ENCODE peak calls at places on chromosomes 6 and 20, in nine cellular contexts. T is lower lobe of right lung, R is K562, O is left lung, Q is heart right ventricle, A is cardiac muscle cell, H is neural progenitor cell, Y is thyroid gland, J is heart left ventricle. P is an unnamed sample. For H3K4me1, the result is how much of the 10 kb centered on the place peaks cover.

GRCh38 chr20:32474967-32475819 is 109.9 kb downstream of the NOL4L start:
- DNase-seq in T (peak), R (peak), O (peak), Q (peak), A (peak), H (peak), Y (peak), J (peak), P (no peak)

GRCh38 chr20:37946946-37947345 is 44.0 kb downstream of the VSTM2L start:
- DNase-seq in T (no peak), R (no peak), O (no peak), Q (no peak), A (no peak), H (no peak), Y (no peak), J (no peak), P (no peak)

GRCh38 chr6:52544325-52545022 is 32.4 kb downstream of the TRAM2 start:
- DNase-seq in T (no peak), R (no peak), O (no peak), Q (no peak), A (no peak), H (no peak), Y (no peak), J (no peak), P (no peak)

GRCh38 chr20:33561981-33562601 is 72.2 kb downstream of the CBFA2T2 start:
- DNase-seq in T (no peak), R (no peak), O (peak), Q (peak), A (peak), H (peak), Y (peak), J (peak), P (peak)

GRCh38 chr20:50193851-50194830 is 3.5 kb downstream of the CEBPB start:
- DNase-seq in T (peak), R (no peak), O (no peak), Q (no peak), A (peak), H (peak), Y (peak), J (no peak), P (no peak)

GRCh38 chr6:32369678-32370077 is 2.0 kb downstream of the TSBP1 start:
- DNase-seq in T (no peak), R (no peak), O (no peak), Q (no peak), A (peak), H (no peak), Y (no peak), J (no peak), P (peak)

GRCh38 chr6:23656257-23656731 is 469.7 kb upstream of the NRSN1 start:
- DNase-seq in T (no peak), R (no peak), O (no peak), Q (no peak), A (no peak), H (peak), Y (no peak), J (no peak), P (peak)

GRCh38 chr20:47232518-47232917 is 124.0 kb downstream of the ZMYND8 start:
- DNase-seq in T (no peak), R (no peak), O (no peak), Q (no peak), A (no peak), H (no peak), Y (no peak), J (no peak), P (no peak)

GRCh38 chr6:113859349-113860164 is 2.4 kb downstream of the MARCKS start:
- DNase-seq in T (peak), R (no peak), O (peak), Q (peak), A (peak), H (peak), Y (peak), J (peak), P (no peak)

GRCh38 chr20:12966468-12967085 is 42.2 kb upstream of the SPTLC3 start:
- DNase-seq in T (no peak), R (no peak), O (no peak), Q (no peak), A (peak), H (peak), Y (no peak), J (no peak), P (peak)

GRCh38 chr6:57313711-57314471 is 3.5 kb upstream of the PRIM2 start:
- DNase-seq in T (no peak), R (no peak), O (no peak), Q (no peak), A (peak), H (no peak), Y (peak), J (no peak), P (peak)

GRCh38 chr6:108736832-108737231 is 111.4 kb upstream of the ARMC2 start:
- DNase-seq in T (no peak), R (peak), O (peak), Q (no peak), A (peak), H (no peak), Y (no peak), J (no peak), P (peak)

GRCh38 chr6:169087436-169088046 is 166.1 kb downstream of the THBS2 start:
- DNase-seq in T (no peak), R (no peak), O (no peak), Q (no peak), A (peak), H (no peak), Y (no peak), J (no peak), P (no peak)

GRCh38 chr6:68087399-68088133 is 547.5 kb upstream of the ADGRB3 start:
- DNase-seq in T (no peak), R (no peak), O (no peak), Q (no peak), A (peak), H (no peak), Y (no peak), J (no peak), P (peak)

GRCh38 chr6:166774292-166774691 is 147.2 kb upstream of the RPS6KA2 start:
- DNase-seq in T (no peak), R (no peak), O (no peak), Q (no peak), A (no peak), H (no peak), Y (no peak), J (no peak), P (no peak)

GRCh38 chr6:26534681-26535465 is 3.3 kb upstream of the HMGN4 start:
- DNase-seq in T (no peak), R (no peak), O (no peak), Q (no peak), A (no peak), H (peak), Y (no peak), J (no peak), P (peak)

GRCh38 chr6:54718541-54719023 is 128.0 kb upstream of the FAM83B start:
- DNase-seq in T (no peak), R (no peak), O (no peak), Q (no peak), A (no peak), H (peak), Y (no peak), J (no peak), P (no peak)

GRCh38 chr6:29813809-29814208 is 13.8 kb upstream of the HLA-G start:
- DNase-seq in T (no peak), R (peak), O (no peak), Q (no peak), A (peak), H (no peak), Y (no peak), J (no peak), P (no peak)

GRCh38 chr6:136066005-136066404 is 184.1 kb downstream of the MTFR2 start:
- DNase-seq in T (no peak), R (no peak), O (no peak), Q (no peak), A (peak), H (no peak), Y (no peak), J (no peak), P (no peak)

GRCh38 chr6:14861491-14861943 is 384.4 kb upstream of the JARID2 start:
- DNase-seq in T (no peak), R (peak), O (no peak), Q (no peak), A (no peak), H (peak), Y (no peak), J (no peak), P (peak)

GRCh38 chr6:101784094-101784493 is 390.6 kb downstream of the GRIK2 start:
- DNase-seq in T (no peak), R (no peak), O (no peak), Q (no peak), A (no peak), H (no peak), Y (no peak), J (no peak), P (no peak)

GRCh38 chr20:23007462-23007861 is 27.6 kb upstream of the SSTR4 start:
- DNase-seq in T (no peak), R (no peak), O (no peak), Q (no peak), A (no peak), H (no peak), Y (no peak), J (no peak), P (no peak)

GRCh38 chr6:83216806-83217205 is 23.6 kb downstream of the RWDD2A start:
- DNase-seq in T (no peak), R (no peak), O (no peak), Q (no peak), A (no peak), H (no peak), Y (no peak), J (no peak), P (no peak)

GRCh38 chr6:128567029-128567428 is 46.6 kb upstream of the PTPRK start:
- DNase-seq in T (no peak), R (no peak), O (no peak), Q (no peak), A (no peak), H (no peak), Y (no peak), J (no peak), P (no peak)

GRCh38 chr6:73030257-73030656 is 195.0 kb downstream of the KHDC1L start:
- DNase-seq in T (no peak), R (no peak), O (no peak), Q (no peak), A (no peak), H (no peak), Y (no peak), J (no peak), P (no peak)

GRCh38 chr6:137219664-137220252 is 573 bp upstream of the IFNGR1 start:
- DNase-seq in T (no peak), R (no peak), O (no peak), Q (no peak), A (no peak), H (no peak), Y (no peak), J (no peak), P (no peak)

GRCh38 chr6:84652356-84653026 is 111.9 kb downstream of the TBX18 start:
- DNase-seq in T (no peak), R (no peak), O (no peak), Q (no peak), A (peak), H (no peak), Y (no peak), J (no peak), P (peak)

GRCh38 chr20:51525241-51526104 is 17.0 kb downstream of the NFATC2 start:
- DNase-seq in T (no peak), R (peak), O (no peak), Q (no peak), A (no peak), H (no peak), Y (peak), J (peak), P (no peak)

GRCh38 chr6:122868137-122868536 is 79.1 kb downstream of the SMPDL3A start:
- DNase-seq in T (no peak), R (no peak), O (no peak), Q (no peak), A (no peak), H (no peak), Y (no peak), J (no peak), P (no peak)

GRCh38 chr6:40962241-40962640 is 76.8 kb downstream of the UNC5CL start:
- DNase-seq in T (no peak), R (no peak), O (no peak), Q (no peak), A (peak), H (no peak), Y (peak), J (no peak), P (peak)

GRCh38 chr20:50309764-50310672 is 119.4 kb downstream of the CEBPB start:
- DNase-seq in T (no peak), R (no peak), O (no peak), Q (no peak), A (no peak), H (no peak), Y (no peak), J (no peak), P (no peak)

GRCh38 chr6:148723484-148723883 is 23.3 kb upstream of the UST start:
- DNase-seq in T (no peak), R (no peak), O (no peak), Q (no peak), A (peak), H (no peak), Y (no peak), J (no peak), P (no peak)

GRCh38 chr6:18099501-18099900 is 23.0 kb downstream of the NHLRC1 start:
- DNase-seq in T (no peak), R (no peak), O (no peak), Q (no peak), A (no peak), H (no peak), Y (no peak), J (no peak), P (no peak)

GRCh38 chr6:165820407-165820806 is 157.4 kb upstream of the PDE10A start:
- DNase-seq in T (no peak), R (no peak), O (no peak), Q (no peak), A (no peak), H (no peak), Y (no peak), J (no peak), P (no peak)

GRCh38 chr6:168819546-168819945 is 378.6 kb downstream of the SMOC2 start:
- DNase-seq in T (no peak), R (no peak), O (no peak), Q (no peak), A (no peak), H (no peak), Y (no peak), J (no peak), P (no peak)

GRCh38 chr20:44302026-44302669 is 8.9 kb downstream of the FITM2 start:
- DNase-seq in T (no peak), R (no peak), O (peak), Q (no peak), A (no peak), H (no peak), Y (peak), J (peak), P (no peak)

GRCh38 chr20:62534526-62535221 is 58.9 kb upstream of the GATA5 start:
- DNase-seq in T (no peak), R (no peak), O (no peak), Q (no peak), A (no peak), H (no peak), Y (no peak), J (no peak), P (no peak)

GRCh38 chr20:50003253-50003656 is 20.5 kb downstream of the SNAI1 start:
- DNase-seq in T (no peak), R (no peak), O (no peak), Q (no peak), A (peak), H (no peak), Y (no peak), J (no peak), P (peak)

GRCh38 chr6:45609141-45609638 is 231.5 kb upstream of the SUPT3H start:
- DNase-seq in T (peak), R (no peak), O (peak), Q (no peak), A (peak), H (no peak), Y (no peak), J (no peak), P (peak)

GRCh38 chr6:31728767-31729514 is at the start of gene DDAH2:
- DNase-seq in T (peak), R (peak), O (no peak), Q (peak), A (no peak), H (no peak), Y (no peak), J (peak), P (no peak)

GRCh38 chr6:24910331-24910849 is 25.4 kb downstream of the RIPOR2 start:
- DNase-seq in T (peak), R (no peak), O (no peak), Q (peak), A (peak), H (peak), Y (peak), J (peak), P (peak)
- TF ChIP-seq CTCF in T (no peak), R (no peak), O (no peak), Q (peak), A (peak), H (peak), Y (no peak), J (peak), P (peak)

GRCh38 chr20:57528148-57528547 is 3.2 kb upstream of the CTCFL start:
- DNase-seq in T (no peak), R (no peak), O (no peak), Q (no peak), A (no peak), H (no peak), Y (no peak), J (no peak), P (no peak)
- H3K4me1 ChIP-seq in T (under half), R (under half), O (under half), Q (under half), A (under half), H (under half), Y (under half), J (under half), P (under half)

DNA sequence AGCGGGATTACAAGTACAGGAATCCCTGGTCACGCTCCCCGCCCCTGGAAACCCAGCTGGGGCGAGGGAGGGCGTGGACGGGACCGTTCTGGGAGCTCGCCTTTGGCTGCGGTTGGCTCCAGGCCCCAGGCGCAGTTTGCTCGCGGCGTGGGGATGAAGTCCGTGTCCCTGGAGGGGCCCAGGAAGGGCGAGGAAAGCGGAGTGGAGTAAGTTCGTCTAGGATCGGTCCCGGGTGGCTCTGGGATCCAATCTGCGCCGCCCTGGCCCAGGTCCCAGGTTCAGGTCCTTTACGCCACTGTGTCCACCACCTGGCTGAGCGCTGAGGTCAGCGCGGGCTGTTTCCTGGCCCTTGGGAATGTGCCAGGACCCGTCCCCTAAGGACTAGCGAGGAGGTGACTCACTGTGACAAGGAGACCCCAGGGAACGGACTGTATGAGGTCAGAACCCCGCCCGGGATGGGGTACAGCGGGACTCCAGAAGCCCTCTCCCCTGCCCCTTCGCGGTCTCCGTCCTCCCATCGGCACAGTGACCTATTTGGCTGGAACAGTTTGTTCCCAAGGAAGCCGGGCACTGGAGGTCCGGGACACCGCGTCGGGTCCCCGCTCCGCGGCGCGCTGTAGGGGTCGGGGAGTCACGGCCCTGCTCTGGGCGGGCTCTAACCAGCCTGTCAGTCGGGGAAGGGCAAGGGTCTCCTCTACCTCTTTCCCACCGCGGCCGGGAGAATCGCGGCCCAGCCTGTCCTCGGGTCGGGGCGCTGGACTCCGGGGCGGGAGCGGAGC is 718 bp downstream of the CDKN1A start:
- DNase-seq in T (peak), R (peak), O (peak), Q (peak), A (peak), H (peak), Y (peak), J (peak), P (peak)
- H3K27ac ChIP-seq in T (peak), R (peak), O (peak), Q (peak), A (no peak), H (no peak), Y (peak), J (peak), P (peak)

DNA sequence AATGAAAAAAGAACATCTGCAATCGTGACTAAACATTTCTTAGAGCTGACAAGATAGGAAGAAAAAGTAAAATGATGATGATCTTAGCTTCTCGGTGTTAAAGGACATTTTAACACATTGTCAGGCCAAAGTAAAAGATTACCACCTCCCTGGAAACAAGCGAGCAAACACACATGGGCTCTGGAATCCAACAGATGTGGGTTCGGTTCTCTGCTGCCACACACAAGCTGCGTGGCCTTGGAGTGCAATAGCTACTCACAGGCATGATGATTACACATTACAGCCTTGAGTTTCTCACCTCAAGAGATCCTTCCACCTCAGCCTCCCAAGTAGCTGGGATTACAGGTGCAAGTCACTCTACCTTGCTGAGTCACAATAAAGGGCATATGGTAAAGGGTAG is 7.5 kb upstream of the AAR2 start:
- DNase-seq in T (no peak), R (no peak), O (no peak), Q (no peak), A (no peak), H (no peak), Y (no peak), J (no peak), P (no peak)
- TF ChIP-seq CTCF in T (no peak), R (no peak), O (no peak), Q (no peak), A (no peak), H (no peak), Y (no peak), J (no peak), P (no peak)

GRCh38 chr20:3818155-3819151 is 1.9 kb upstream of the AP5S1 start:
- DNase-seq in T (peak), R (peak), O (peak), Q (no peak), A (peak), H (peak), Y (peak), J (peak), P (peak)
- H3K4me1 ChIP-seq in T (under half), R (under half), O (under half), Q (under half), A (under half), H (under half), Y (under half), J (under half), P (under half)

DNA sequence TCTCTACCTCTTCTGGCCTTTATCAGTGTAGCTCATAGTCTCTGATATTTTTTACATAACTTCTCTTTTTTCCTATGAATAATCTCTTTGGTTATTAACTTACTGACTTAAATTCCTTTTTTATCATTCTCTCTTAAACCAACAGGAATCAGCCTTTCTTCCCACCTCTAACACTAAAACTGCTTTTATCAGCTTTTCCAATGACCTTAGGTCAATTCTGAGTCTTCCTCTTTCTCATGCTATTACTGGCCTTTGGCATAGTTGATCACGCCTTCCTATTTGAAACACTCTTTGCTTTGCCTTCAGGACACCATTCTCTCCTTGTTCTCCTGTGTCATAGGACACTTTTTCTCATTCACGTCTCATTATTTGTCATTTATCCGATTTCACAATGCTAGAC is 8.1 kb upstream of the HINT3 start:
- DNase-seq in T (no peak), R (no peak), O (no peak), Q (no peak), A (no peak), H (no peak), Y (no peak), J (no peak), P (no peak)
- H3K27ac ChIP-seq in T (peak), R (peak), O (peak), Q (no peak), A (no peak), H (no peak), Y (no peak), J (no peak), P (no peak)

P was measured in A673.